ENCODE peak calls at places on chromosomes 7 and 10, in four cellular contexts. Z is chondrocyte, U is BJ, S is A549. Q is an unnamed sample.

GRCh38 chr7:1857487-1858425 is 187.7 kb downstream of the ELFN1 start:
- DNase-seq in Z (peak), U (no peak), S (no peak), Q (no peak)

GRCh38 chr10:91006752-91007346 is 86.0 kb upstream of the ANKRD1 start:
- DNase-seq in Z (no peak), U (no peak), S (no peak), Q (no peak)

GRCh38 chr7:13903997-13904396 is 85.5 kb downstream of the ETV1 start:
- DNase-seq in Z (no peak), U (peak), S (no peak), Q (peak)

GRCh38 chr10:48531486-48531885 is 73.4 kb downstream of the ARHGAP22 start:
- DNase-seq in Z (no peak), U (no peak), S (no peak), Q (no peak)

GRCh38 chr7:137146012-137146455 is 197.5 kb downstream of the PTN start:
- DNase-seq in Z (no peak), U (no peak), S (no peak), Q (no peak)

GRCh38 chr7:123865517-123866117 is 20.6 kb downstream of the HYAL4 start:
- DNase-seq in Z (no peak), U (peak), S (peak), Q (peak)

GRCh38 chr7:46682841-46683624 is 762.0 kb upstream of the IGFBP3 start:
- DNase-seq in Z (no peak), U (peak), S (no peak), Q (peak)

GRCh38 chr10:86535057-86535882 is 13.7 kb upstream of the WAPL start:
- DNase-seq in Z (no peak), U (no peak), S (peak), Q (no peak)

GRCh38 chr10:3065622-3066021 is 1.7 kb upstream of the PFKP start:
- DNase-seq in Z (no peak), U (no peak), S (no peak), Q (no peak)

GRCh38 chr7:93265220-93265619 is 33.1 kb downstream of the VPS50 start:
- DNase-seq in Z (no peak), U (no peak), S (no peak), Q (no peak)

GRCh38 chr10:7561216-7561893 is 105.4 kb downstream of the ITIH5 start:
- DNase-seq in Z (no peak), U (no peak), S (no peak), Q (no peak)

GRCh38 chr10:1754506-1755177 is 17.3 kb upstream of the ADARB2 start:
- DNase-seq in Z (no peak), U (no peak), S (no peak), Q (no peak)

GRCh38 chr10:74282853-74283205 is 131.8 kb downstream of the ADK start:
- DNase-seq in Z (no peak), U (no peak), S (peak), Q (no peak)

GRCh38 chr10:86160890-86161585 is 205.6 kb downstream of the GRID1 start:
- DNase-seq in Z (peak), U (no peak), S (no peak), Q (no peak)

GRCh38 chr7:125934539-125934938 is 1004.9 kb upstream of the POT1 start:
- DNase-seq in Z (no peak), U (no peak), S (no peak), Q (no peak)

GRCh38 chr7:155009570-155010157 is 6.7 kb upstream of the PAXIP1 start:
- DNase-seq in Z (no peak), U (no peak), S (peak), Q (no peak)
- TF ChIP-seq CTCF in Z (peak), U (peak), S (peak), Q (peak)

GRCh38 chr7:158829021-158829341 is 328 bp downstream of the ESYT2 start:
- DNase-seq in Z (no peak), U (no peak), S (peak), Q (peak)

GRCh38 chr7:158827411-158828342 is 1.6 kb downstream of the ESYT2 start:
- DNase-seq in Z (no peak), U (no peak), S (peak), Q (no peak)

GRCh38 chr7:158830211-158830723 is 958 bp upstream of the ESYT2 start:
- DNase-seq in Z (no peak), U (no peak), S (no peak), Q (no peak)

GRCh38 chr7:158828343-158829020 is 827 bp downstream of the ESYT2 start:
- DNase-seq in Z (no peak), U (no peak), S (no peak), Q (no peak)

GRCh38 chr7:158829342-158830210 is at the start of gene ESYT2:
- DNase-seq in Z (peak), U (peak), S (peak), Q (peak)
- TF ChIP-seq CTCF in Z (peak), U (peak), S (peak), Q (peak)

GRCh38 chr10:92594194-92594593 is 1.3 kb downstream of the KIF11 start:
- DNase-seq in Z (no peak), U (no peak), S (no peak), Q (no peak)

GRCh38 chr10:92593553-92594046 is 670 bp downstream of the KIF11 start:
- DNase-seq in Z (no peak), U (no peak), S (no peak), Q (no peak)

GRCh38 chr10:92592761-92593552 is at the start of gene KIF11:
- DNase-seq in Z (peak), U (peak), S (peak), Q (peak)

GRCh38 chr10:92590623-92591549 is 2.0 kb upstream of the KIF11 start:
- DNase-seq in Z (no peak), U (no peak), S (peak), Q (no peak)

GRCh38 chr10:92591550-92592140 is 1.3 kb upstream of the KIF11 start:
- DNase-seq in Z (peak), U (peak), S (peak), Q (peak)
- TF ChIP-seq CTCF in Z (no peak), U (no peak), S (no peak), Q (no peak)

GRCh38 chr7:143395187-143396149 is 13.2 kb downstream of the EPHA1 start:
- DNase-seq in Z (no peak), U (no peak), S (no peak), Q (no peak)
- TF ChIP-seq CTCF in Z (peak), U (no peak), S (peak), Q (peak)

DNA sequence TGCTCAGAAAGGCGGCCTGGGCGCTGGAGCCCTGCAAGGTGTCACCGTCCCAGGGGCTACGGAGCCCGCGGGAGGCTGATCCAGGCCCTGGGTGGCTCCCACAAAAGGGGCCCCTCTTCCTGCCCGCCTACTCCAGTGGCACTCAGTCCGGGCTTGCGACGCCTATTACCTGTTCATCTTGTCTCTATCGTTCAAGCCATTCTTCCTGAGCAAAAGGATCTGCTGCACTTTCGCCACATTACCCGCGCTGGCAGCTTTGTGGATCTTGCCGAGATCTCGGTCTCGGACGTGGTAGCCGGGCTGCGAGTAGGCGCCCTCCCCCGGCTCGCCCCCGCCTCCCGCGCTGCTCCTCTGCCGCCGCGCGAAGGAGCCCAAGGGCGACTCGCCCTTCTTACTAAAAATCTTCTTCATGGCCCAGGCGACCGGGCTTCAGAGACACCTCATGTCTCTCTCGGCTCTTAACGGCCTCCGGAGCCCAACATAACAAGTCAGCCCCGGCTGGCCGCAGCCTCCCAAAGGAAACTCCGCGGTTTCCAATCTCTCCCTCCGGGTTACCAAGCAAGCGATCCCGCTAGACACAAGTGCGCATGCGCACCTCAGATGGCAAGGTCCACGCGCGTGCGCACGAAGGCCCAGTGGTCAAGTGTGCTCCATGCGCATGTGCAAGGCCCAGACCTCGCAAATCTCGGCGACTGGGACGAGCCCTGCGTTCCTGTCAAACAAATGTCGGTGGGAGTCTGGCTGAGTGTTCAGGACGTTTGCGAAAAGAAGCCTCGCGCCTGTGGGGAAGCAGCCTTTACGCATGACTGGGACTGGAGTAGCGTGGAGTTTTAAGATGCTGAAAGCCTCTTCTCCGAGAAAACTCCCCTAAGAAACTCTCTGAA is at the start of gene ANKRD26:
- DNase-seq in Z (peak), U (peak), S (peak), Q (peak)
- TF ChIP-seq CTCF in Z (peak), U (no peak), S (peak), Q (no peak)

Q was measured in AG09319.